ENCODE peak calls at places on chromosomes 4 and X, in nine cellular contexts. C, I, R, H, B, T, F, J and E are unnamed samples.

GRCh38 chr4:109559625-109559982 is 442 bp upstream of the MCUB start:
- DNase-seq in R (peak; percentile 38), C (peak; percentile 52), B (no peak), F (peak; percentile 26), J (no peak), H (no peak), T (no peak), I (no peak), E (peak; percentile 29)

GRCh38 chrX:83860846-83861245 is at the start of gene CYLC1:
- DNase-seq in I (no peak), B (no peak), R (no peak), J (no peak), F (no peak), C (no peak), T (no peak), H (no peak), E (no peak)

GRCh38 chrX:43481601-43482000 is 174.5 kb upstream of the MAOA start:
- DNase-seq in B (no peak), T (no peak), H (no peak), J (no peak), F (no peak), I (no peak), C (no peak), R (no peak), E (no peak)

GRCh38 chrX:46325312-46325877 is 219.8 kb downstream of the ZNF674 start:
- DNase-seq in F (no peak), C (no peak), R (peak; percentile 84), H (peak; percentile 92), B (peak; percentile 77), T (peak; percentile 41), J (peak; percentile 65), I (no peak), E (peak; percentile 47)

GRCh38 chrX:22577181-22577580 is 304.5 kb downstream of the CBLL2 start:
- DNase-seq in B (peak; percentile 65), F (no peak), H (peak; percentile 74), T (no peak), I (no peak), R (peak; percentile 6), C (no peak), J (peak; percentile 72), E (no peak)

GRCh38 chr4:119692001-119692400 is 63.4 kb upstream of the PDE5A start:
- DNase-seq in R (no peak), J (peak; percentile 61), F (no peak), H (peak; percentile 3), B (peak; percentile 57), T (no peak), C (no peak), I (peak; percentile 28), E (no peak)

GRCh38 chrX:54920610-54921426 is at the start of gene TRO:
- DNase-seq in F (no peak), R (no peak), I (no peak), C (no peak), H (no peak), B (peak; percentile 4), T (no peak), J (peak; percentile 2), E (no peak)

GRCh38 chrX:67555578-67556203 is 11.9 kb downstream of the AR start:
- DNase-seq in T (peak; percentile 8), I (no peak), R (no peak), H (peak; percentile 15), C (no peak), F (no peak), B (peak; percentile 22), J (peak; percentile 59), E (peak; percentile 57)

GRCh38 chr4:30863031-30863430 is 142.9 kb downstream of the PCDH7 start:
- DNase-seq in J (peak; percentile 92), T (no peak), H (peak; percentile 16), F (no peak), C (no peak), I (no peak), B (peak; percentile 56), R (peak; percentile 8), E (no peak)

GRCh38 chr4:142913461-142914030 is 67.4 kb upstream of the INPP4B start:
- DNase-seq in T (no peak), J (no peak), B (peak; percentile 43), H (no peak), R (no peak), C (no peak), I (no peak), F (no peak), E (no peak)

GRCh38 chrX:96432647-96433046 is 252.0 kb upstream of the DIAPH2 start:
- DNase-seq in B (peak; percentile 19), R (no peak), I (no peak), H (no peak), J (no peak), C (no peak), T (no peak), F (no peak), E (no peak)

GRCh38 chrX:125202486-125203378 is 116.9 kb upstream of the TEX13C start:
- DNase-seq in R (no peak), T (no peak), F (peak; percentile 9), H (no peak), J (no peak), I (no peak), B (no peak), C (no peak), E (no peak)

GRCh38 chrX:69080912-69081465 is 84.3 kb downstream of the PJA1 start:
- DNase-seq in T (no peak), R (no peak), C (no peak), B (no peak), F (no peak), I (no peak), J (no peak), H (no peak), E (no peak)

GRCh38 chr4:180422989-180423766 is 1820.0 kb upstream of the TENM3 start:
- DNase-seq in C (no peak), H (no peak), J (no peak), I (no peak), B (no peak), F (no peak), R (no peak), T (no peak), E (no peak)

GRCh38 chr4:58749206-58749605 is 1639.0 kb upstream of the IGFBP7 start:
- DNase-seq in H (no peak), R (no peak), C (no peak), I (no peak), J (no peak), B (no peak), F (no peak), T (peak; percentile 2), E (no peak)

GRCh38 chr4:46123872-46124755 is at the start of gene GABRG1:
- DNase-seq in T (no peak), B (no peak), J (no peak), R (no peak), C (peak; percentile 53), I (no peak), F (no peak), H (no peak), E (no peak)

GRCh38 chr4:76011700-76012387 is 4.5 kb upstream of the CXCL9 start:
- DNase-seq in H (peak; percentile 82), F (no peak), J (peak; percentile 84), C (no peak), T (no peak), R (peak; percentile 34), B (peak; percentile 71), I (no peak), E (no peak)

GRCh38 chr4:76012388-76012801 is 5.1 kb upstream of the CXCL9 start:
- DNase-seq in H (peak; percentile 17), F (no peak), I (no peak), B (peak; percentile 36), C (no peak), J (peak; percentile 32), R (no peak), T (no peak), E (no peak)

GRCh38 chr4:76013540-76013939 is 6.2 kb upstream of the CXCL9 start:
- DNase-seq in I (no peak), B (no peak), C (no peak), J (no peak), R (no peak), H (no peak), T (no peak), F (no peak), E (no peak)

GRCh38 chr4:76017056-76017686 is 6.1 kb downstream of the CXCL10 start:
- DNase-seq in F (no peak), I (no peak), H (peak; percentile 31), T (no peak), R (no peak), C (no peak), J (no peak), B (no peak), E (no peak)

GRCh38 chr4:76016383-76016782 is 6.9 kb downstream of the CXCL10 start:
- DNase-seq in H (peak; percentile 80), B (no peak), R (no peak), T (no peak), J (no peak), I (no peak), C (no peak), F (no peak), E (no peak)
- TF ChIP-seq CTCF in H (no peak), B (no peak), R (no peak), T (no peak), J (no peak), I (no peak), C (no peak), F (no peak), E (no peak)

GRCh38 chrX:134727363-134727762 is 69.1 kb upstream of the PLAC1 start:
- DNase-seq in H (no peak), F (no peak), J (no peak), I (no peak), B (no peak), T (peak; percentile 30), C (no peak), R (no peak), E (no peak)
- TF ChIP-seq CTCF in H (no peak), F (no peak), J (no peak), I (no peak), B (peak; percentile 18), T (peak; percentile 15), C (no peak), R (no peak), E (no peak)

DNA sequence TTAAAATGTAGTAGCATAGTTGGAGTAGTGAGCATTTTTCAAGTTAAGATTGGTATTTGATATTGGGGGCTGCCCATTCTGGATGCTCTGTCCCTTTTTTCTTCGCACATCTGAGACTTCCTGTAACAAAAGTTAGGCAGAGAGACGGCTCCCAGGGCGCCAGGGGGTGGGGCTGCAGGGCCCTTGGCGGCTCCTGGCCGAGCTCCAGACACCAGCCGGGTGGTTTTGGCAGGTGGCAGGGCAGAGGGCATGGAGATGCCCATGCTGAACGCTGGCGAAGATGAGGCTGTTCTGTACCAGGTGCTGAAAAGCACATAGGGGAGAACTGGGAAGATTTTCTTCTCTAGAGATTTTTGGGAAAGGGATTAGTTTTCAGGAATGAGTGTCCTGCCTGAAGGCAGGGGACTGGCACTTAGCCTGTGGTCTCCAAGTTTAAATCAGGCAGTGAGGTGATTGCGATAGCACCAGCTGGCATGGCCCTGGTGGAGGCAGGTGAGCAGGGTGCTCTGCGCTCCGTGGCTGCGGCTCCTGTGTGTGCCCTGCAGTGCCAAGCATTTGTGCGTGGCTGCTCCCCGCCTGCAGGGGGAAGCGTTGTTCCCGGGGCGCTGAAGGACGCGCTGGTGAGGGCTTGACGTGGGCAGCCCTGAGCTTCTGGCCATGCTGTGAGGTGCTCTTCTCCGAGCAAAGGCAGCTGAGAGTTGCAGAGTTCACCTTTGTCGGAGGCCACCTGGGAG is 23.6 kb upstream of the HGFAC start:
- DNase-seq in R (no peak), I (no peak), F (peak; percentile 18), J (no peak), C (peak; percentile 32), H (no peak), T (no peak), B (no peak), E (no peak)
- TF ChIP-seq CTCF in R (no peak), I (no peak), F (no peak), J (no peak), C (no peak), H (peak; percentile 9), T (peak; percentile 60), B (peak; percentile 21), E (no peak)

GRCh38 chrX:40543661-40544328 is 37.0 kb upstream of the ATP6AP2 start:
- DNase-seq in F (no peak), R (no peak), T (peak; percentile 19), H (peak; percentile 55), I (no peak), J (peak; percentile 70), C (no peak), B (peak; percentile 57), E (no peak)
- TF ChIP-seq CTCF in F (peak; percentile 77), R (peak; percentile 74), T (peak; percentile 59), H (peak; percentile 86), I (peak; percentile 67), J (peak; percentile 87), C (peak; percentile 87), B (peak; percentile 84), E (peak; percentile 80)